ENCODE peak calls at places on chromosomes 6 and 20, in six cellular contexts. B is fibroblast of mammary gland; W is spleen; M is CD4-positive, alpha-beta T cell; P is adrenal gland; C is right lobe of liver. R is an unnamed sample.

GRCh38 chr20:41650221-41650948 is 32.2 kb upstream of the CHD6 start:
- DNase-seq in B (no peak), W (no peak), M (no peak), P (no peak), C (no peak), R (no peak)

GRCh38 chr6:85464722-85465150 is 14.9 kb downstream of the NT5E start:
- DNase-seq in B (peak), W (no peak), M (no peak), P (peak), C (no peak), R (no peak)

GRCh38 chr6:152428126-152428525 is 209.0 kb downstream of the SYNE1 start:
- DNase-seq in B (no peak), W (no peak), M (no peak), P (no peak), C (no peak), R (no peak)

GRCh38 chr6:143059616-143060353 is 904 bp upstream of the AIG1 start:
- DNase-seq in B (peak), W (no peak), M (no peak), P (peak), C (peak), R (no peak)

GRCh38 chr6:68559716-68560115 is 75.4 kb upstream of the ADGRB3 start:
- DNase-seq in B (no peak), W (no peak), M (no peak), P (no peak), C (no peak), R (no peak)

GRCh38 chr6:116424001-116424400 is 37.2 kb upstream of the CALHM6 start:
- DNase-seq in B (peak), W (no peak), M (no peak), P (no peak), C (no peak), R (no peak)

GRCh38 chr20:32240220-32240619 is 32.5 kb downstream of the POFUT1 start:
- DNase-seq in B (no peak), W (no peak), M (no peak), P (no peak), C (no peak), R (no peak)

GRCh38 chr6:40744835-40745234 is 157.7 kb upstream of the LRFN2 start:
- DNase-seq in B (no peak), W (no peak), M (no peak), P (no peak), C (no peak), R (no peak)

GRCh38 chr6:46271728-46272127 is 100.9 kb upstream of the ENPP5 start:
- DNase-seq in B (no peak), W (no peak), M (no peak), P (no peak), C (no peak), R (no peak)

GRCh38 chr20:57996936-57997629 is 231.4 kb downstream of the ANKRD60 start:
- DNase-seq in B (peak), W (peak), M (no peak), P (no peak), C (no peak), R (no peak)

GRCh38 chr6:150417899-150418824 is 49.4 kb downstream of the IYD start:
- DNase-seq in B (peak), W (no peak), M (no peak), P (peak), C (no peak), R (no peak)

GRCh38 chr6:35895560-35895959 is 25.3 kb downstream of the SRPK1 start:
- DNase-seq in B (no peak), W (no peak), M (no peak), P (no peak), C (no peak), R (no peak)

GRCh38 chr20:3449319-3449718 is 21.5 kb upstream of the ATRN start:
- DNase-seq in B (no peak), W (no peak), M (no peak), P (no peak), C (no peak), R (no peak)

GRCh38 chr6:122184260-122184934 is 215.1 kb upstream of the HSF2 start:
- DNase-seq in B (peak), W (no peak), M (no peak), P (no peak), C (no peak), R (no peak)

GRCh38 chr20:815914-816606 is 17.5 kb upstream of the FAM110A start:
- DNase-seq in B (peak), W (peak), M (peak), P (peak), C (peak), R (peak)

GRCh38 chr6:57324538-57324937 is 7.1 kb downstream of the PRIM2 start:
- DNase-seq in B (peak), W (no peak), M (no peak), P (no peak), C (no peak), R (no peak)

GRCh38 chr20:1661542-1662299 is 4.1 kb upstream of the SIRPG start:
- DNase-seq in B (no peak), W (no peak), M (no peak), P (no peak), C (no peak), R (no peak)

GRCh38 chr20:18728867-18729224 is 84.7 kb upstream of the SCP2D1 start:
- DNase-seq in B (no peak), W (no peak), M (no peak), P (no peak), C (no peak), R (no peak)

GRCh38 chr20:18734525-18735189 is 78.9 kb upstream of the SCP2D1 start:
- DNase-seq in B (peak), W (no peak), M (no peak), P (no peak), C (no peak), R (no peak)

GRCh38 chr20:18728165-18728866 is 85.3 kb upstream of the SCP2D1 start:
- DNase-seq in B (no peak), W (no peak), M (no peak), P (no peak), C (no peak), R (no peak)

GRCh38 chr20:18729426-18729825 is 84.2 kb upstream of the SCP2D1 start:
- DNase-seq in B (no peak), W (no peak), M (no peak), P (no peak), C (no peak), R (no peak)

GRCh38 chr20:18731940-18732339 is 81.6 kb upstream of the SCP2D1 start:
- DNase-seq in B (no peak), W (no peak), M (no peak), P (no peak), C (no peak), R (no peak)
- TF ChIP-seq CTCF in B (no peak), W (no peak), M (no peak), P (no peak), C (no peak), R (no peak)

GRCh38 chr6:16804515-16805161 is 43.4 kb upstream of the ATXN1 start:
- DNase-seq in B (no peak), W (no peak), M (no peak), P (no peak), C (no peak), R (no peak)

GRCh38 chr6:16805190-16805860 is 44.1 kb upstream of the ATXN1 start:
- DNase-seq in B (peak), W (no peak), M (no peak), P (no peak), C (no peak), R (no peak)

GRCh38 chr6:16804007-16804303 is 42.7 kb upstream of the ATXN1 start:
- DNase-seq in B (no peak), W (no peak), M (no peak), P (no peak), C (no peak), R (no peak)

GRCh38 chr6:16802071-16802470 is 40.8 kb upstream of the ATXN1 start:
- DNase-seq in B (peak), W (no peak), M (no peak), P (no peak), C (no peak), R (no peak)

DNA sequence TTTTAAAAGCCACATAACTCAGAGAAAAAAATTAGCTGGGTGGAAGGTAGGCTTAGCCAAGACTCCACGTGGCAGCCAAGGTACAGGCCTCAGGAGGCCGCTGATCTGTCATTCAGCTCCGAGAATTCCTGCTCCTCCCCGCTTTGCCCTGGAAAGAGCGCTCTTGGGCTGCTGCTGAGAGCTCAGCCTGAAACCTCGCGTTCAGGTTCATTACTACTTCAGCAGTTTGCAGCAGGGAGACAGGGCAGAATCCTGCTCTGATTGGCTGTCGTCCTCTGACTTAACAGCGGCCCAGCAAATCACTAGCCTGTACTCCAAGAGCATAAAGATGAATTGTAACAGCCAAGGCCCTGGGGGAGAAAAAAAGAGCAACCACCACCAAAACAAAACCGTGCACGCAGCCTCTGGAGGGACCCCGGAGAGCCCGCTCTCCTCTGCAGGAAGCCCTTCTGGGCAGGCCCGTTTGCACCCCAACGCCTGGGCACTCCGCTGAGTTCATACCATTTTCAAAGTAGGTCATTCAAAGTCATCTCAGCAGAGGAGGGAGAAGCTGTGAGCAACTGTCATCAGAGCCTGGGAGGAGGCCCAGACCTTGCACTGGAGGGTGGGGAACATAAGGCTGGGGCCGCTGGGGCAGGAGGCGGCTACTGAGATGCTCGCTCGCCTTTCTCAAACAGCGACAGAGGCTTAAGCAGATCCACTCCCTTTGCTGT is 42.2 kb upstream of the ATXN1 start:
- DNase-seq in B (peak), W (no peak), M (no peak), P (peak), C (no peak), R (no peak)
- TF ChIP-seq CTCF in B (no peak), W (no peak), M (no peak), P (no peak), C (no peak), R (no peak)

DNA sequence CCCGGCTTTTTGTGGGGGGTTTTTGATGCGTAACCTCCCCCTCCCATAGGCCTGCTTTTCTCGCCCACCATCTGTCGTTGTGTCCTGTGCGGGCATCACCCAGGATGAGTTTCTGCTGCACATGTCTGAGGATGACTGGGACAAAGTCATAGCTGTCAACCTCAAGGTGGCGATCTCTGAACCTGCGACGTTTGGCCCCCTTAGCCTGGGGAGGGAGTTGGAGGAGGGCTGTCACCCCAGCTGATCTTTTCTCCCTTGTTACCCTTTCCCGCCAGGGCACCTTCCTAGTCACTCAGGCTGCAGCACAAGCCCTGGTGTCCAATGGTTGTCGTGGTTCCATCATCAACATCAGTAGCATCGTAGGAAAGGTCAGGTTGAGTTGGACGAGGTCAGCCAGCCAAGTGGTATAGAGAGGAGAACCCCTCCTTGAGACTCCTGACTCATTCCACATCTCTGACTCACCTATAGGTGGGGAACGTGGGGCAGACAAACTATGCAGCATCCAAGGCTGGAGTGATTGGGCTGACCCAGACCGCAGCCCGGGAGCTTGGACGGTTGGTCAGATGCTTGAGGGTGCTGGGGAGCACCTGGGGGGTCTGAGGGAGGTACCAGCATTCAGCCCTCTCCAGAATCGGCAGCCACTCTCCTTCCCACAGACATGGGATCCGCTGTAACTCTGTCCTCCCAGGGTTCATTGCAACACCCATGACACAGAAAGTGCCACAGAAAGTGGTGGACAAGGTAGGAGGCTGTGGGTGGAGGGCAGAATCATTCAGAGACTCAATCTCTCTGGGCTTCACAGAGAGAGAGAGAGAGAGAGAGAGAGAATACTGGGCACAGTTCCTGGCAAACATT is 944 bp downstream of the HSD17B8 start:
- DNase-seq in B (peak), W (peak), M (no peak), P (no peak), C (no peak), R (no peak)
- TF ChIP-seq CTCF in B (no peak), W (no peak), M (no peak), P (no peak), C (no peak), R (no peak)

GRCh38 chr6:13846841-13847240 is 32.5 kb upstream of the MCUR1 start:
- DNase-seq in B (no peak), W (no peak), M (no peak), P (no peak), C (no peak), R (no peak)
- TF ChIP-seq CTCF in B (no peak), W (no peak), M (no peak), P (no peak), C (no peak), R (no peak)

GRCh38 chr6:4018194-4019111 is 60.5 kb downstream of the FAM217A start:
- DNase-seq in B (peak), W (peak), M (peak), P (peak), C (peak), R (peak)
- TF ChIP-seq CTCF in B (peak), W (no peak), M (peak), P (peak), C (peak), R (peak)

GRCh38 chr6:160767019-160767646 is 65.1 kb downstream of the PLG start:
- DNase-seq in B (peak), W (peak), M (peak), P (peak), C (peak), R (no peak)
- TF ChIP-seq CTCF in B (peak), W (peak), M (peak), P (peak), C (peak), R (peak)

GRCh38 chr6:44223471-44224153 is at the start of gene SLC29A1:
- DNase-seq in B (no peak), W (peak), M (peak), P (peak), C (peak), R (peak)
- TF ChIP-seq CTCF in B (no peak), W (no peak), M (no peak), P (no peak), C (peak), R (no peak)

GRCh38 chr6:12957321-12958051 is 240.9 kb downstream of the PHACTR1 start:
- DNase-seq in B (peak), W (peak), M (peak), P (peak), C (peak), R (peak)
- TF ChIP-seq CTCF in B (no peak), W (no peak), M (no peak), P (no peak), C (no peak), R (no peak)